ENCODE peak calls at places on chromosomes 1 and 21, in nine cellular contexts. Q, C, P, O, F, W, X, L and R are unnamed samples.

GRCh38 chr1:203628997-203629508 is 2.4 kb downstream of the ATP2B4 start:
- DNase-seq in W (no peak), F (no peak), X (peak), P (no peak), Q (no peak), L (no peak), O (no peak), C (no peak), R (no peak)

GRCh38 chr1:186295980-186296379 is 79.1 kb downstream of the TPR start:
- DNase-seq in L (no peak), O (no peak), C (no peak), F (no peak), W (no peak), X (peak), Q (peak), P (no peak), R (no peak)

GRCh38 chr1:50604580-50604979 is 181.3 kb upstream of the DMRTA2 start:
- DNase-seq in Q (no peak), O (no peak), P (no peak), C (no peak), L (no peak), X (no peak), F (no peak), W (no peak), R (no peak)

GRCh38 chr1:159973350-159973940 is 19.4 kb upstream of the SLAMF9 start:
- DNase-seq in P (no peak), O (no peak), X (no peak), F (no peak), W (no peak), C (no peak), L (no peak), Q (no peak), R (peak)

GRCh38 chr1:205601209-205601608 is 30.6 kb downstream of the ELK4 start:
- DNase-seq in Q (no peak), X (no peak), O (no peak), P (no peak), W (no peak), F (no peak), C (no peak), L (no peak), R (no peak)

GRCh38 chr1:45334308-45335245 is 5.4 kb upstream of the TOE1 start:
- DNase-seq in P (no peak), F (no peak), Q (peak), O (no peak), C (peak), W (no peak), X (no peak), L (no peak), R (no peak)

GRCh38 chr1:40076895-40077312 is 20.1 kb downstream of the PPT1 start:
- DNase-seq in P (no peak), W (no peak), C (peak), F (no peak), O (peak), Q (peak), X (peak), L (no peak), R (no peak)

GRCh38 chr1:185408675-185409270 is 91.7 kb upstream of the IVNS1ABP start:
- DNase-seq in O (no peak), W (no peak), X (peak), Q (no peak), C (no peak), L (no peak), F (no peak), P (no peak), R (no peak)

GRCh38 chr1:232221790-232222499 is 408.0 kb downstream of the SIPA1L2 start:
- DNase-seq in Q (peak), P (no peak), C (no peak), X (peak), L (no peak), O (no peak), F (no peak), W (no peak), R (no peak)

GRCh38 chr1:181516706-181517105 is 33.4 kb downstream of the CACNA1E start:
- DNase-seq in F (no peak), X (no peak), Q (no peak), C (no peak), P (no peak), W (no peak), L (no peak), O (no peak), R (no peak)

GRCh38 chr1:67536957-67537646 is 106.9 kb upstream of the SERBP1 start:
- DNase-seq in L (no peak), W (no peak), P (no peak), O (no peak), Q (no peak), F (no peak), C (no peak), X (peak), R (no peak)

GRCh38 chr1:244316986-244317655 is 134.6 kb downstream of the ADSS2 start:
- DNase-seq in Q (no peak), C (no peak), L (no peak), F (no peak), O (no peak), P (no peak), W (no peak), X (no peak), R (no peak)

GRCh38 chr1:25809283-25809926 is 9.4 kb downstream of the SELENON start:
- DNase-seq in O (no peak), P (no peak), X (no peak), Q (no peak), C (no peak), W (no peak), L (no peak), F (no peak), R (no peak)

GRCh38 chr1:31376374-31377134 is 3.7 kb upstream of the FABP3 start:
- DNase-seq in P (no peak), C (no peak), W (no peak), Q (peak), F (no peak), O (peak), X (peak), L (no peak), R (peak)

GRCh38 chr1:167232801-167233200 is 12.1 kb downstream of the POU2F1 start:
- DNase-seq in X (no peak), C (no peak), P (no peak), Q (no peak), L (no peak), W (no peak), F (no peak), O (no peak), R (no peak)

GRCh38 chr1:172845371-172845770 is 186.5 kb downstream of the FASLG start:
- DNase-seq in X (peak), Q (peak), F (no peak), O (no peak), C (no peak), P (no peak), L (no peak), W (no peak), R (no peak)

GRCh38 chr1:44084998-44085675 is 33.5 kb upstream of the KLF17 start:
- DNase-seq in L (no peak), F (no peak), W (no peak), O (peak), C (no peak), Q (peak), X (peak), P (no peak), R (no peak)

GRCh38 chr21:27219068-27219467 is 252.2 kb upstream of the ADAMTS5 start:
- DNase-seq in F (no peak), X (peak), O (no peak), P (no peak), Q (peak), W (no peak), C (no peak), L (no peak), R (no peak)

GRCh38 chr21:32653326-32653901 is 41.2 kb upstream of the CFAP298 start:
- DNase-seq in O (no peak), P (no peak), W (no peak), X (no peak), L (no peak), F (no peak), C (peak), Q (peak), R (no peak)

GRCh38 chr1:44817771-44818495 is 9.6 kb downstream of the BTBD19 start:
- DNase-seq in F (peak), W (peak), X (no peak), P (no peak), Q (no peak), L (no peak), C (no peak), O (no peak), R (no peak)

GRCh38 chr1:175005085-175005783 is 5.5 kb downstream of the CACYBP start:
- DNase-seq in X (peak), Q (no peak), C (no peak), W (no peak), F (no peak), P (no peak), L (no peak), O (no peak), R (no peak)

GRCh38 chr1:94926365-94926914 is 470 bp downstream of the CNN3 start:
- DNase-seq in P (peak), O (no peak), X (peak), C (peak), L (peak), Q (peak), W (peak), F (peak), R (peak)

GRCh38 chr1:12600880-12601633 is 17.0 kb downstream of the DHRS3 start:
- DNase-seq in P (peak), C (no peak), Q (peak), O (no peak), W (no peak), F (no peak), L (peak), X (no peak), R (no peak)

GRCh38 chr1:14650951-14651350 is 52.5 kb downstream of the KAZN start:
- DNase-seq in C (no peak), W (no peak), O (no peak), L (no peak), Q (no peak), F (no peak), P (no peak), X (no peak), R (no peak)

GRCh38 chr21:35508389-35508888 is 459.3 kb upstream of the RUNX1 start:
- DNase-seq in L (peak), W (peak), X (peak), Q (peak), O (peak), F (peak), P (peak), C (peak), R (no peak)
- TF ChIP-seq CTCF in L (no peak), W (no peak), X (peak), Q (peak), O (peak), F (no peak), P (no peak), C (peak), R (no peak)

GRCh38 chr1:206766251-206766856 is 4.2 kb upstream of the IL19 start:
- DNase-seq in F (peak), X (peak), O (peak), Q (peak), W (peak), L (no peak), P (peak), C (peak), R (no peak)
- H3K4me3 ChIP-seq in F (no peak), X (no peak), O (no peak), Q (no peak), W (no peak), L (no peak), P (no peak), C (no peak), R (no peak)

GRCh38 chr1:56255516-56256181 is 323.7 kb downstream of the PLPP3 start:
- DNase-seq in F (peak), W (no peak), L (peak), X (peak), P (peak), C (peak), Q (peak), O (peak), R (peak)
- H3K27ac ChIP-seq in F (no peak), W (peak), L (no peak), X (no peak), P (peak), C (peak), Q (no peak), O (peak), R (peak)

DNA sequence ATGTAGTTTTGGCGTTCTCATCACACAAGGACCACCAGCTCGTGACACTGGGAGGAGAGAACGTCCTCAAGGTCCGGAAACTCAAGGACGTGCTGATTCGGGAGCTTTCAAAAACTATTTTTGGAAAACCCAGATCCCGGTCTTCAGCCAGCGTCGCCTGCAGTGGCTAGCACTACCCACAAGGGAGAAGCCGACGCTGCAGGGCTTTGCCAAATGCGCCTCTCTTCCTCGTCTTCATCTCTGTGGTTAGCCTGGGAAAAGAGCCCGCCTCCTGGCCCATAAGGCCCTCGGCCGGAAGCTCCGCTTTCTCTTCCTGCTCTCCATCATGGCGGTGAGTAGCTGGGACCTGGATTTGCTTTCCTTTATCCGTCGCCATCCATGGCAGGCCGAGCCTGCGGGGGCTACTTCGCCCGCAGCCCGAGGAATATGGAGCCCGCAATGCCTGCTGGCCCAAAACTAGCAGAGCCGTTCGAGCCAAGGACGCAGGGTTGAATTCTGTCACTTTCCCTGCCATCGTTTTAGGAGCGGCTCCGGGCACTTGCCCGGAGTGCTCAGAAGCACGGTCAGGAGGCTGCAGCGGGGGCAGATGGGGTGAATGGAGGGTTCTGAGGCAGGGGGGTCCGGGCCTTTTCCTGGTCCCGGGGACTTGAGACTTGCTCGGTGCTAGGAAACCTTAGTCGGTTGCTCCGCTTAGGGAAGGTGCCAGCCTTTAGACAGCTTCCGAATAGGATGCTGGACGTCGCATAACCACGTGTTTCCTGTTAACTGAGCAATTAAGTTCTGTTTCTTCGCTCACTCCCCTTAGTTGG is at the start of gene RPL11:
- DNase-seq in X (peak), Q (peak), L (peak), F (peak), O (peak), P (peak), W (peak), C (peak), R (peak)
- TF ChIP-seq CTCF in X (peak), Q (peak), L (peak), F (peak), O (peak), P (peak), W (peak), C (peak), R (peak)

DNA sequence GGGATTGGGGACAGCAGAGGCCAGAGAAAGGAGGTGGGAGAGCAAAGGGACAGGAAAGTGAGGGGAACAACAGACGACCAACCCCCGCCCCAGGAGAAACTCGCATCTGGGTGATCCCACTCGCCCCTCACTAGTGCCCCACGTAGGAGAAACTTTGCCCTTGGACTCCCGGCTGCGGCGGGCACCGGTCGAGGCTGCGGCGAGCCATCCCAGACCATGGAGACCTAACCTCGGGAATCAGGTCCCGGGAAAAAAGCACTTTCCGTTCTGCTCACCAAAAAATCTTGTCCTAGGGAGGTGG is 2.6 kb downstream of the GFI1 start:
- DNase-seq in Q (no peak), C (no peak), P (no peak), O (no peak), F (no peak), X (no peak), W (peak), L (no peak), R (no peak)
- H3K4me3 ChIP-seq in Q (peak), C (peak), P (peak), O (no peak), F (peak), X (no peak), W (peak), L (peak), R (peak)

GRCh38 chr1:91759076-91759475 is 126.9 kb downstream of the TGFBR3 start:
- DNase-seq in O (no peak), P (no peak), F (no peak), W (no peak), L (no peak), Q (no peak), X (no peak), C (no peak), R (no peak)

GRCh38 chr1:91755888-91756287 is 130.1 kb downstream of the TGFBR3 start:
- DNase-seq in F (no peak), X (no peak), P (no peak), L (no peak), Q (no peak), O (no peak), W (no peak), C (peak), R (no peak)

GRCh38 chr1:91755176-91755575 is 130.8 kb downstream of the TGFBR3 start:
- DNase-seq in L (peak), O (no peak), F (no peak), P (no peak), C (no peak), W (no peak), X (no peak), Q (peak), R (no peak)

GRCh38 chr1:91760487-91760886 is 125.5 kb downstream of the TGFBR3 start:
- DNase-seq in W (no peak), C (no peak), O (no peak), P (no peak), Q (no peak), F (no peak), X (no peak), L (no peak), R (no peak)

GRCh38 chr1:91757760-91758545 is 128.0 kb downstream of the TGFBR3 start:
- DNase-seq in W (no peak), F (no peak), L (no peak), O (no peak), X (no peak), C (no peak), P (peak), Q (no peak), R (no peak)
- H3K27ac ChIP-seq in W (no peak), F (no peak), L (peak), O (no peak), X (no peak), C (peak), P (peak), Q (no peak), R (no peak)